ENCODE peak calls at places on chromosomes 3 and 15, in seven cellular contexts. F is K562, M is HCT116, N is SK-N-SH, H is GM12878, B is H1, O is HepG2. S is an unnamed sample.

GRCh38 chr3:50652709-50653108 is 22.0 kb upstream of the DOCK3 start:
- DNase-seq in N (peak), H (peak), M (no peak), O (peak), F (peak), B (peak), S (peak)

GRCh38 chr15:79154491-79155182 is 64.1 kb upstream of the RASGRF1 start:
- DNase-seq in O (no peak), M (no peak), B (no peak), N (peak), H (no peak), F (no peak), S (peak)

GRCh38 chr3:29893024-29893554 is 612.2 kb downstream of the RBMS3 start:
- DNase-seq in F (no peak), B (no peak), M (no peak), N (no peak), H (no peak), O (no peak), S (no peak)

GRCh38 chr3:153285194-153285641 is 123.2 kb downstream of the RAP2B start:
- DNase-seq in H (no peak), F (peak), M (no peak), B (no peak), O (no peak), N (no peak), S (peak)

GRCh38 chr3:13352621-13353131 is 67.4 kb downstream of the NUP210 start:
- DNase-seq in H (no peak), N (no peak), O (no peak), B (no peak), F (peak), M (no peak), S (no peak)

GRCh38 chr3:47892284-47892683 is 89.3 kb downstream of the DHX30 start:
- DNase-seq in H (no peak), M (no peak), B (no peak), O (no peak), F (no peak), N (no peak), S (no peak)

GRCh38 chr15:51094606-51095569 is at the start of gene TNFAIP8L3:
- DNase-seq in B (no peak), M (no peak), N (peak), O (peak), F (no peak), H (no peak), S (peak)

GRCh38 chr15:89770041-89770440 is 6.1 kb upstream of the MESP2 start:
- DNase-seq in H (no peak), B (no peak), N (no peak), O (no peak), M (no peak), F (no peak), S (no peak)

GRCh38 chr3:101454629-101455028 is 58.4 kb downstream of the SENP7 start:
- DNase-seq in B (no peak), N (no peak), F (no peak), M (no peak), H (no peak), O (no peak), S (no peak)

GRCh38 chr15:58459045-58459444 is 27.3 kb downstream of the LIPC start:
- DNase-seq in M (no peak), B (no peak), N (no peak), H (no peak), F (no peak), O (no peak), S (no peak)

GRCh38 chr3:87082806-87083440 is 92.0 kb upstream of the VGLL3 start:
- DNase-seq in B (peak), O (peak), H (no peak), M (peak), F (peak), N (peak), S (peak)

GRCh38 chr3:141255864-141256263 is 24.2 kb downstream of the PXYLP1 start:
- DNase-seq in B (no peak), N (no peak), M (no peak), O (peak), F (peak), H (no peak), S (peak)

GRCh38 chr3:38307599-38307998 is 25.5 kb downstream of the SLC22A14 start:
- DNase-seq in H (no peak), O (no peak), M (no peak), N (no peak), F (no peak), B (no peak), S (no peak)

GRCh38 chr3:126401611-126402160 is 7.0 kb downstream of the CFAP100 start:
- DNase-seq in N (no peak), F (no peak), O (no peak), H (no peak), M (no peak), B (no peak), S (no peak)

GRCh38 chr3:143594217-143594616 is 254.1 kb downstream of the SLC9A9 start:
- DNase-seq in B (no peak), O (peak), M (no peak), H (no peak), F (no peak), N (no peak), S (no peak)

GRCh38 chr3:30245805-30246622 is 360.4 kb upstream of the TGFBR2 start:
- DNase-seq in O (no peak), F (no peak), N (no peak), M (no peak), B (no peak), H (no peak), S (no peak)

GRCh38 chr15:63308947-63309346 is 31.5 kb downstream of the APH1B start:
- DNase-seq in H (no peak), F (no peak), N (no peak), M (no peak), O (no peak), B (no peak), S (no peak)

DNA sequence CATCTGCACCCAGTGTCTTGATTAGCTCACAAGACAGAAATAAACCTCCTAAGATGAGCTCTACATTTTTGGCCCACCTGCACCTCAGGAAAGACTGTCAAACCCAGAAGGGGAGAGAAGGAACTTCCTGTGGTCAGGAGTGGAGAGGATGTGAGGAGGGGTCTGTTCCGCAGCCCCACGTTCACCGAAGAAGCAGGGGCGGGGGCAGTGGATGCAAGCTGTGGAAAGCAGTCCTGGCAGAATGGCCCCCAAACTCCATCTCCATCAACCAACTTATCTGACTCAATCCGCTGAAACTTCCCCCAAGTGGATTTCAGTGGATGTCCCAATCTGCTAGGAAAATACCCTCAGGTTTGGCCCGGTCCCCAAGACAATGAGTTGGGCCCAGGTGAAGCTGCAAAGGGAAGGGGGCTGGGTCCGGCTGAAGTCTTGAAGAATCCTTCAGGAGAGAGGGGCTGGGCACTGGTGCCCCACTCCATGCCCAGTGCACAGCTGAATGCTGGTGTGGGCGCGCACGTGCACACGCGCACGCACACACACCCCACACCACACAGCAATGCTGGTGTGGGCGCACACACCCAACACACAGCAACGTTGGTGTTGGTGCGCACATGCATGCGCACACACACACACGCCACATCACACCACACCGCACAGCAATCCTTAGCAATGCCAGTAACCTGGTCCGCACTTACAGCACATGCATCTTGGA is 88.5 kb downstream of the LRIG1 start:
- DNase-seq in M (no peak), H (no peak), B (no peak), N (no peak), O (no peak), F (no peak), S (no peak)
- TF ChIP-seq JUND in M (no peak), H (no peak), B (no peak), N (no peak), O (no peak), F (no peak), S (no peak)

GRCh38 chr15:56821721-56822425 is 88.6 kb upstream of the ZNF280D start:
- DNase-seq in F (peak), O (peak), B (no peak), H (no peak), M (peak), N (peak), S (no peak)

GRCh38 chr15:56820333-56820732 is 87.0 kb upstream of the ZNF280D start:
- DNase-seq in N (no peak), M (no peak), O (no peak), B (no peak), H (no peak), F (no peak), S (no peak)

DNA sequence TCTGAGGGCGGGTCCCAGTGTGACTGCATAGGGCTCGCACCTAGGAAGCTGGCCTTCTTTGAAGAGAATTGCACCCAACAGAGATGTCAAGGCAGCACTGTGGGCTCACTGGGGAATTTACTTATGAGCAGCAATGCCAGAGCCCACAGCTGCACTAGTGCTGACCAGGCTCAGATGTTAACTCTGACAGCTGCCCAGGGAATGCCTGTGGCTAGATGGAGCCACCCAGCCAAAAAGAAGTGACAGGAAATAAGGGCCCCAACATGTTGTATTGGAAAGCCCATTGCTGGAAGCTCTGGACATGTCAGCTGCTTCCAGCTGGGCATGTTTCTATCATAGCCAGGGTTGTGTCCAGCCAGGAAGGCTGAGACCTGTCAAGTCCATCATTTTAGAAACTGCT is 90.9 kb upstream of the ZNF280D start:
- DNase-seq in N (no peak), H (no peak), M (no peak), O (no peak), F (no peak), B (no peak), S (no peak)
- TF ChIP-seq JUND in N (no peak), H (no peak), M (no peak), O (no peak), F (no peak), B (no peak), S (no peak)

DNA sequence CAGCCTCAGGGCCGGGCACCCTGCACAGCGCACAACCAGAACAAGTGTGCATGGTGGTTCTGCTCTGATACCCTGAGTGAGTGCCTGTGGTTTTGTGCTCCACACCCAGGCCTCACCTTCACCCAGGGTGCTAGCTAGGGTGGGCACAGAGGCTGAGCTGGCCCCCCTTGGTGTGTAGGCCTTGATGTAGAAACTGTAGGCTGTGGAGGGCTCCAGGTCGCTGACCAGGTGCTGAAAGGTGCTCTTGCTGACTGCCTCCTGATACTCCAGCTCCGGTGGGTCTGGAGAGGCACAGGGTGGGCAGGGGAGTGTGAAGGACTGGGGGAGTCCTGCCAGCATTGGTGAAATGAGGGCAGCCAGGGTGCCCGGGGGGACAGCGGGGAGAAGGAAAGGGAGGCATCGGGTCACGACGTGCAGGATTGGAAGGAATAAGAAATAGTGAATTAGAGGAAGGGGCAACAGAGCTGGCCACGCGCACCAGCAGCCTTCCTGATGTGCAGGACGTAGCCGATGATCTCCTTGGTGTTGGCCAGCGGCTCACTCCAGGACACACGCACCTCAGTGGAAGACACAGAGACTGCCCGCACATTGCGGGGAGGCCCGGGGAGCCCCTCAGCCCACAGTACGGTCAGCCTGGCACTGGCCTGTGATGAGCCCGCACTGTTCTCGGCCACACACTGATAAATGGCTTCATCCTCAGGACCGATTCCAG is 26.6 kb downstream of the RNU5B-1 start:
- DNase-seq in B (no peak), M (no peak), N (peak), F (no peak), O (no peak), H (no peak), S (no peak)
- TF ChIP-seq JUND in B (no peak), M (no peak), N (no peak), F (no peak), O (no peak), H (no peak), S (no peak)

GRCh38 chr3:99319961-99320360 is 318.4 kb upstream of the COL8A1 start:
- DNase-seq in O (no peak), N (no peak), B (no peak), M (no peak), H (no peak), F (no peak), S (no peak)
- TF ChIP-seq JUND in O (no peak), N (peak), B (no peak), M (no peak), H (no peak), F (no peak), S (no peak)

GRCh38 chr3:5192568-5193319 is 5.2 kb downstream of the EDEM1 start:
- DNase-seq in O (no peak), N (no peak), B (no peak), F (no peak), H (no peak), M (no peak), S (no peak)
- TF ChIP-seq JUND in O (no peak), N (no peak), B (no peak), F (peak), H (no peak), M (no peak), S (no peak)

GRCh38 chr3:149316427-149316826 is 17.0 kb downstream of the TM4SF18 start:
- DNase-seq in H (no peak), O (no peak), F (no peak), N (no peak), B (no peak), M (no peak), S (no peak)

GRCh38 chr3:149321640-149322039 is 11.8 kb downstream of the TM4SF18 start:
- DNase-seq in F (no peak), M (no peak), B (no peak), N (no peak), O (no peak), H (no peak), S (no peak)

GRCh38 chr3:149317072-149317471 is 16.4 kb downstream of the TM4SF18 start:
- DNase-seq in M (no peak), O (no peak), F (no peak), H (no peak), N (no peak), B (no peak), S (no peak)

GRCh38 chr3:149315694-149316093 is 17.7 kb downstream of the TM4SF18 start:
- DNase-seq in H (no peak), N (no peak), O (no peak), F (no peak), B (no peak), M (no peak), S (no peak)

GRCh38 chr3:149319750-149320149 is 13.7 kb downstream of the TM4SF18 start:
- DNase-seq in N (no peak), H (no peak), F (no peak), B (no peak), M (no peak), O (no peak), S (no peak)
- TF ChIP-seq JUND in N (no peak), H (no peak), F (no peak), B (no peak), M (no peak), O (no peak), S (no peak)

DNA sequence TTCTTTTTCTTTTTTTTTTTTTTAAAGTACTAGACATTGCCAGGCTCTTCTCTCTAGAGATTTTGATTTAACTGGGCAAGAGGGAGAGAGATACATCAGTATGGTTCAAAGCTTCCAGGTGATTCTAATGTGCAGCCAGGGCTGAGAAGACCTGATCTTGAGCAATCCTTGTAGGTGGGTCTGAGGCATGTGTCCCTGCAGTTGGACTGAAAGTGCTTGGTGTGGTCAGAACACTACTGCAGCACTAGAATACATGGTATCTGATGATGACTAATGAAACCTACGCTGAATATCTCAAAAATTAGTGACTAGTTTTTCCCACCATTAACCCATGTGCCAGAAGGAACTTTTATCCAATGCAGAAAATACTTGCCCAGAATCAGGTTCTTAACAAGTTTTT is 34.4 kb upstream of the MYO5C start:
- DNase-seq in N (no peak), B (no peak), O (no peak), M (no peak), H (no peak), F (no peak), S (no peak)
- TF ChIP-seq JUND in N (no peak), B (no peak), O (no peak), M (no peak), H (no peak), F (no peak), S (no peak)